ENCODE peak calls at places on chromosomes 16 and 17, in nine cellular contexts. X, L, N, P, T, H, D, Y and G are unnamed samples.

GRCh38 chr17:67639555-67639954 is 78.2 kb upstream of the NOL11 start:
- DNase-seq in P (peak; percentile 56), X (no peak), L (peak; percentile 16), T (no peak), H (no peak), Y (no peak), D (no peak), N (no peak), G (no peak)

GRCh38 chr17:73637866-73638265 is 6.4 kb downstream of the SDK2 start:
- DNase-seq in D (no peak), L (no peak), Y (no peak), N (no peak), H (no peak), T (no peak), P (no peak), X (no peak), G (no peak)

GRCh38 chr16:70522216-70523000 is 946 bp downstream of the COG4 start:
- DNase-seq in Y (no peak), X (no peak), T (no peak), N (no peak), L (no peak), H (no peak), D (no peak), P (no peak), G (no peak)

GRCh38 chr17:38554430-38555350 is 51.1 kb downstream of the SRCIN1 start:
- DNase-seq in N (no peak), P (no peak), H (no peak), X (no peak), L (peak; percentile 69), Y (peak; percentile 43), T (no peak), D (peak; percentile 28), G (no peak)

GRCh38 chr16:60107920-60108319 is 1373.8 kb upstream of the GOT2 start:
- DNase-seq in H (no peak), L (no peak), N (no peak), Y (no peak), P (no peak), T (no peak), X (no peak), D (no peak), G (no peak)

GRCh38 chr17:4073983-4074830 is 68.6 kb downstream of the ZZEF1 start:
- DNase-seq in N (no peak), T (no peak), P (no peak), D (no peak), X (peak; percentile 34), Y (peak; percentile 6), H (no peak), L (no peak), G (peak; percentile 58)

GRCh38 chr16:53372942-53373871 is 61.1 kb upstream of the RBL2 start:
- DNase-seq in D (no peak), P (peak; percentile 1), H (peak; percentile 84), X (peak; percentile 95), T (no peak), N (peak; percentile 92), L (no peak), Y (no peak), G (peak; percentile 84)

GRCh38 chr17:67390006-67390645 is 13.0 kb downstream of the PITPNC1 start:
- DNase-seq in N (no peak), L (no peak), P (peak; percentile 16), D (no peak), T (no peak), H (no peak), Y (no peak), X (no peak), G (no peak)

GRCh38 chr17:17420561-17421269 is 56.1 kb upstream of the MED9 start:
- DNase-seq in X (no peak), T (no peak), H (no peak), D (no peak), N (no peak), Y (peak; percentile 82), P (peak; percentile 46), L (peak; percentile 98), G (peak; percentile 39)

GRCh38 chr17:57587201-57587870 is 157.8 kb downstream of the CCDC182 start:
- DNase-seq in X (no peak), P (no peak), H (no peak), T (no peak), D (no peak), L (no peak), Y (no peak), N (no peak), G (no peak)

GRCh38 chr16:85853641-85854545 is 45.1 kb upstream of the IRF8 start:
- DNase-seq in Y (no peak), T (no peak), D (no peak), N (no peak), P (no peak), L (no peak), H (no peak), X (no peak), G (no peak)

GRCh38 chr16:67247698-67248400 is 568 bp upstream of the FHOD1 start:
- DNase-seq in P (no peak), Y (no peak), L (no peak), X (no peak), H (no peak), D (no peak), N (no peak), T (no peak), G (no peak)

GRCh38 chr17:50201226-50201854 is at the start of gene COL1A1:
- DNase-seq in P (peak; percentile 97), T (peak; percentile 85), N (no peak), D (peak; percentile 71), L (peak; percentile 93), X (peak; percentile 70), H (no peak), Y (peak; percentile 89), G (no peak)

GRCh38 chr17:7403902-7404736 is at the start of gene TMEM256:
- DNase-seq in H (peak; percentile 94), L (peak; percentile 100), X (peak; percentile 97), T (peak; percentile 98), Y (peak; percentile 100), P (peak; percentile 100), N (peak; percentile 93), D (peak; percentile 99), G (peak; percentile 98)

GRCh38 chr16:9159839-9160550 is 68.6 kb downstream of the HAPSTR1 start:
- DNase-seq in H (no peak), N (peak; percentile 78), T (no peak), D (peak; percentile 24), L (peak; percentile 66), Y (peak; percentile 79), P (peak; percentile 82), X (peak; percentile 76), G (peak; percentile 59)

GRCh38 chr17:15255713-15256454 is 9.2 kb downstream of the PMP22 start:
- DNase-seq in D (no peak), H (no peak), X (no peak), T (no peak), L (peak; percentile 40), P (peak; percentile 42), Y (peak; percentile 34), N (no peak), G (no peak)

GRCh38 chr17:40519089-40519775 is 17.8 kb upstream of the TNS4 start:
- DNase-seq in H (no peak), L (no peak), T (no peak), Y (no peak), N (no peak), P (no peak), D (no peak), X (no peak), G (no peak)

GRCh38 chr17:2996938-2997670 is 66.3 kb downstream of the OR1D5 start:
- DNase-seq in Y (no peak), N (no peak), H (no peak), T (no peak), D (no peak), P (no peak), L (no peak), X (no peak), G (no peak)

GRCh38 chr17:35238817-35239216 is 4.1 kb upstream of the SLFN5 start:
- DNase-seq in P (peak; percentile 81), H (no peak), T (no peak), D (no peak), Y (peak; percentile 57), X (no peak), L (peak; percentile 48), N (no peak), G (no peak)

GRCh38 chr16:27273670-27274522 is 5.3 kb upstream of the NSMCE1 start:
- DNase-seq in D (peak; percentile 68), P (peak; percentile 58), N (peak; percentile 78), Y (peak; percentile 83), X (no peak), T (no peak), H (peak; percentile 33), L (no peak), G (no peak)

GRCh38 chr16:4271176-4272113 is 1.4 kb downstream of the TFAP4 start:
- DNase-seq in L (peak; percentile 94), H (peak; percentile 89), Y (peak; percentile 95), X (peak; percentile 94), P (peak; percentile 98), N (peak; percentile 94), T (peak; percentile 59), D (peak; percentile 75), G (peak; percentile 97)
- TF ChIP-seq CTCF in L (no peak), H (no peak), Y (no peak), X (no peak), P (no peak), N (no peak), T (no peak), D (no peak), G (peak; percentile 17)

GRCh38 chr17:49136335-49136734 is 3.8 kb downstream of the B4GALNT2 start:
- DNase-seq in Y (no peak), N (no peak), D (no peak), H (no peak), L (no peak), X (no peak), T (no peak), P (no peak), G (no peak)

GRCh38 chr17:49132699-49133364 is at the start of gene B4GALNT2:
- DNase-seq in H (no peak), D (no peak), T (no peak), L (no peak), N (peak; percentile 79), P (peak; percentile 43), Y (no peak), X (peak; percentile 83), G (peak; percentile 58)

GRCh38 chr17:49130891-49131290 is 1.7 kb upstream of the B4GALNT2 start:
- DNase-seq in T (no peak), N (no peak), H (no peak), Y (peak; percentile 26), D (no peak), P (peak; percentile 34), L (no peak), X (no peak), G (no peak)

GRCh38 chr17:49132317-49132698 is 261 bp upstream of the B4GALNT2 start:
- DNase-seq in P (no peak), X (no peak), H (no peak), Y (no peak), L (no peak), N (no peak), T (no peak), D (no peak), G (no peak)
- H3K4me3 ChIP-seq in P (peak overlapping the region; percentile 44), X (no peak overlapping the region), H (peak overlapping the region; percentile 35), Y (peak overlapping the region; percentile 48), L (peak overlapping the region; percentile 22), N (peak overlapping the region; percentile 58), T (peak overlapping the region; percentile 47), D (peak overlapping the region; percentile 43), G (peak overlapping the region; percentile 47)

GRCh38 chr16:62363451-62363850 is 327.2 kb upstream of the CDH8 start:
- DNase-seq in Y (no peak), N (peak; percentile 1), P (no peak), X (no peak), D (no peak), L (no peak), H (no peak), T (no peak), G (no peak)
- TF ChIP-seq CTCF in Y (no peak), N (no peak), P (no peak), X (no peak), D (no peak), L (no peak), H (no peak), T (no peak), G (no peak)

GRCh38 chr16:84821179-84821578 is 1.4 kb downstream of the CRISPLD2 start:
- DNase-seq in D (no peak), N (no peak), L (no peak), P (no peak), H (no peak), X (peak; percentile 16), T (no peak), Y (no peak), G (no peak)
- H3K4me3 ChIP-seq in D (peak overlapping the region; percentile 52), N (no peak overlapping the region), L (no peak overlapping the region), P (peak overlapping the region; percentile 57), H (no peak overlapping the region), X (peak overlapping the region; percentile 3), T (no peak overlapping the region), Y (peak overlapping the region; percentile 68), G (peak overlapping the region; percentile 61)